ENCODE peak calls at places on chromosomes 11 and 22, in ten cellular contexts. M is stomach, Z is esophagus muscularis mucosa, V is RWPE1, L is fibroblast of mammary gland, B is cardiac fibroblast, C is omental fat pad, R is HFFc6, G is PC-9, D is HFF-Myc. F is an unnamed sample.

GRCh38 chr11:124898711-124899110 is 1.0 kb upstream of the ROBO4 start:
- DNase-seq in M (no peak), Z (no peak), V (peak), L (peak), B (peak), C (no peak), R (no peak), G (no peak), D (peak), F (peak)

GRCh38 chr22:47034076-47034808 is 271.8 kb downstream of the TBC1D22A start:
- DNase-seq in M (no peak), Z (no peak), V (no peak), L (no peak), B (no peak), C (no peak), R (no peak), G (no peak), D (no peak), F (no peak)

GRCh38 chr11:65370659-65371049 is 11.8 kb downstream of the SLC25A45 start:
- DNase-seq in M (no peak), Z (no peak), V (no peak), L (no peak), B (no peak), C (no peak), R (no peak), G (no peak), D (no peak), F (no peak)

GRCh38 chr11:65663634-65664200 is 1.0 kb upstream of the RELA start:
- DNase-seq in M (peak), Z (no peak), V (peak), L (peak), B (peak), C (no peak), R (no peak), G (no peak), D (no peak), F (peak)

GRCh38 chr11:70090989-70091388 is 12.9 kb downstream of the ANO1 start:
- DNase-seq in M (no peak), Z (no peak), V (no peak), L (no peak), B (no peak), C (no peak), R (no peak), G (no peak), D (no peak), F (no peak)

GRCh38 chr11:62755086-62755615 is 1.2 kb upstream of the ZBTB3 start:
- DNase-seq in M (no peak), Z (no peak), V (no peak), L (no peak), B (no peak), C (no peak), R (no peak), G (no peak), D (no peak), F (no peak)

GRCh38 chr11:111663820-111664219 is 61.6 kb downstream of the SIK2 start:
- DNase-seq in M (peak), Z (no peak), V (no peak), L (peak), B (peak), C (no peak), R (no peak), G (no peak), D (no peak), F (no peak)

GRCh38 chr22:49960967-49961600 is 512 bp downstream of the PIM3 start:
- DNase-seq in M (peak), Z (no peak), V (no peak), L (no peak), B (peak), C (peak), R (no peak), G (peak), D (no peak), F (no peak)

GRCh38 chr11:81725691-81726090 is 1008.0 kb downstream of the FAM181B start:
- DNase-seq in M (no peak), Z (no peak), V (no peak), L (peak), B (peak), C (no peak), R (no peak), G (no peak), D (no peak), F (no peak)

GRCh38 chr11:120853435-120853834 is 170.5 kb upstream of the TBCEL start:
- DNase-seq in M (no peak), Z (no peak), V (no peak), L (no peak), B (no peak), C (no peak), R (no peak), G (no peak), D (no peak), F (no peak)

DNA sequence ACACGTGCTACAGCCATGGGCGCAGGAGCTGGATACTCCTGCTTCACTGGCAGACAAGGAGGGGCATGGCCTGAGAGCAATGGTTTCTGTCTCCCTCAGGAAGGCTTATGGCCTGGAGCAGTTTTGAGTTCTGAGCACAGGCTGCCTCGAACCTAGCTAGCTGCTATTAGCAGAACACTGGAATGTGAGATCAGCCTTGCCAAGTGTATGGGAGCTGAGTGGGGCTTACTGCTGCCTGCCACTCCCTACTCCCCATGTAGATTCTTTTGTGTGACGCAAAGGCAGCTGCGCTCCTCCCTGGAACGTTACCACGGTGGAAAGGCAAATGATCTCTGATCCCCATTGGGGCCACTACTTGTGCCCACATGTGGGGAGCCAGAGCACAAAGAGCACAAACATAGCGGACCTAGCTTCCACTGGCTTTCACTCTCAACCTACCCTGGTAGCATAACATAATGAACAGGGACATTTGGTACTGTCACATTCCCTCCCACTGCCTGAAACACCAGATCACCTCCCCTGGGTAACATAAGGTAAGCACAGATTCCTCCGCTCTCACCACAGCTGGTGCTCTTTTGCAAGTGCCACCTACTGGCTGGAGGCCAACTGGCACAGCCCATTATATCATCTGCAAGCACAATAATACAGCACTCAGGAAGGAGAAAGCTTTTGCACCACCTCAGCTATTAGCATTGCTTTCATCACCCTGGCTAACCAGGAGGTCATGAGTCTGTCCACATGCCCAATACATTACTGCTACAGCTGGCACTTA is 84.6 kb upstream of the GUCY1A2 start:
- DNase-seq in M (no peak), Z (no peak), V (no peak), L (no peak), B (no peak), C (no peak), R (no peak), G (no peak), D (no peak), F (no peak)
- TF ChIP-seq CTCF in M (no peak), Z (no peak), V (no peak), L (no peak), B (no peak), C (no peak), R (no peak), G (no peak), D (no peak), F (no peak)

GRCh38 chr11:95835351-95835750 is 45.1 kb downstream of the CEP57 start:
- DNase-seq in M (no peak), Z (no peak), V (no peak), L (peak), B (peak), C (no peak), R (no peak), G (no peak), D (no peak), F (no peak)

GRCh38 chr11:95833378-95833777 is 43.1 kb downstream of the CEP57 start:
- DNase-seq in M (no peak), Z (no peak), V (no peak), L (no peak), B (no peak), C (no peak), R (no peak), G (no peak), D (no peak), F (no peak)

GRCh38 chr11:95829580-95830259 is 39.4 kb downstream of the CEP57 start:
- DNase-seq in M (no peak), Z (no peak), V (no peak), L (peak), B (peak), C (no peak), R (peak), G (no peak), D (no peak), F (no peak)

GRCh38 chr11:95831198-95831883 is 41.0 kb downstream of the CEP57 start:
- DNase-seq in M (no peak), Z (no peak), V (peak), L (peak), B (peak), C (no peak), R (peak), G (peak), D (peak), F (no peak)

DNA sequence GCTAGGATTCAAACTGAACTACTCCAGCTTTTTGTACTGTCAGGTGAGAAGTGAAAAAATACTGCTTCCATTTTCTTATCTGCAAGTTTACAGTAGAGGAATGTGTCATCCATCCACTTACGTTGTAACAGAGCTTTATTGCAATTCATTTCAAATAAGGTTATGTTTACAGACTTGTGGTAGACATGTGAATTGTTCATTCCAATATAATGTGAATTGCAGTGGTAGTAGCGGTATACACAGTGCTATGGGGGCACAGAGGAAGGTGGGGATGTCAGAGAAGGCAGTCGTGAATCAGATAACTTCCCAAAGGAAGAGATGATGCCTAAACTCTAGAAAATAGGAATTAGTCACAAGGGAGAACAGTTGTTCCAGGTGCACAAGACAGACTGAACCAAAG is 42.5 kb downstream of the CEP57 start:
- DNase-seq in M (no peak), Z (no peak), V (no peak), L (peak), B (peak), C (no peak), R (peak), G (no peak), D (no peak), F (no peak)
- TF ChIP-seq CTCF in M (no peak), Z (no peak), V (no peak), L (no peak), B (no peak), C (no peak), R (peak), G (no peak), D (no peak), F (no peak)

GRCh38 chr11:11786234-11786633 is 55.5 kb upstream of the USP47 start:
- DNase-seq in M (no peak), Z (peak), V (no peak), L (no peak), B (peak), C (no peak), R (no peak), G (no peak), D (no peak), F (no peak)

GRCh38 chr11:11787305-11788066 is 54.3 kb upstream of the USP47 start:
- DNase-seq in M (peak), Z (peak), V (peak), L (peak), B (peak), C (peak), R (peak), G (peak), D (peak), F (peak)

GRCh38 chr11:11786771-11787170 is 55.0 kb upstream of the USP47 start:
- DNase-seq in M (no peak), Z (peak), V (peak), L (peak), B (peak), C (no peak), R (peak), G (no peak), D (no peak), F (peak)

GRCh38 chr11:11789735-11790369 is 51.9 kb upstream of the USP47 start:
- DNase-seq in M (no peak), Z (peak), V (peak), L (peak), B (peak), C (no peak), R (peak), G (no peak), D (no peak), F (peak)

DNA sequence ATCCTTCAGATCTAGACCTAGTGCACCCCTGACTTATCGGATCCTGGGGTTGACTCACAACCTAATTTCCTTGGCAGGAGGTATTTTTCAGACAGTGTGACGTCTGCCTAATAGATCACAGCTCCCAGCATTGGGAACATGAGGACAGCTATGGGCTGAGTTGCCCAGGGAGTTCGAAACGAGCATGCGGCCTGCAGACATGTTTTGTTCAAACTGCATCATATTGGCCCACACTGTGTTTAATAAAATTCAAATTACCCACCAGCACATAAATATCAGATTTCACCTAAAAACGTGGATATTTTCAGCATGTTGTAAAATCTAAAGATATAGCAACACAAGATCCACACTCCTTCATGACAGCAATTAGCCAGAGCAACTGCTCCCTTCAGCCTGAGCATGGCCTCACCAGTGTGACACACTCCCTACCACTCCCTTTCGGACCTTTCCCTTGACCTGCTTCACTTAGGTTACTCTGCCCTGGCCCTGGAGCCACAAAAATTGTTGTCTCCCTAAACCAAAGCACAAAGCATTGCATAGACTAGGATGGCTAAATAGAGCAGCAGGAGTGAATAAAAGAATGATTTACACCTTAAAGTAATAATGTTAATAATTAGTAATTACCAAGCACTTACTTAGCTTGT is 53.6 kb upstream of the USP47 start:
- DNase-seq in M (no peak), Z (peak), V (no peak), L (no peak), B (no peak), C (no peak), R (no peak), G (no peak), D (no peak), F (no peak)
- TF ChIP-seq CTCF in M (no peak), Z (no peak), V (peak), L (no peak), B (no peak), C (no peak), R (peak), G (no peak), D (no peak), F (peak)

DNA sequence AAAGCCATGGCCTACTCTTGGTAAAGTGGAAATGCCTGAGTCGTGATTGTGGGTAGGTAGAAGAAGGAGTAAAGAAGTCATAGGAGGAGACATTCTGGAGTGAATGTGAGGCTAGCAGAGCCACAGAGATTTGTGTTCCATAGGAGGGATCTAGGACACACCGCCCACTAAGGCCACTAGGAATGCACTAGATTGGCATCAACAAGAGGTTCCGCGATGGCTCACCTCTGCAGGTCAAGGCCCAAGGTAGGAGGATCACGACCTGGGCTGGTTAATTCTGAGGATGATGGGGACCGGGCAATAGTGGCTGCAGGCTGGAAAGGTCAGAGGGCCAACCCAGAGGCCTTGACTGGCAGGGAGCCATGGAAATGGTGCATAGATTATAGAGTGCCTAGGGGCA is 48.8 kb upstream of the OPCML start:
- DNase-seq in M (no peak), Z (peak), V (no peak), L (no peak), B (no peak), C (no peak), R (no peak), G (no peak), D (no peak), F (no peak)
- TF ChIP-seq CTCF in M (no peak), Z (no peak), V (no peak), L (no peak), B (no peak), C (no peak), R (no peak), G (no peak), D (no peak), F (no peak)

GRCh38 chr11:17471501-17471900 is 5.1 kb downstream of the ABCC8 start:
- DNase-seq in M (no peak), Z (no peak), V (no peak), L (no peak), B (no peak), C (no peak), R (no peak), G (no peak), D (no peak), F (no peak)

GRCh38 chr11:17475666-17476316 is 854 bp downstream of the ABCC8 start:
- DNase-seq in M (no peak), Z (no peak), V (no peak), L (no peak), B (no peak), C (no peak), R (no peak), G (no peak), D (no peak), F (peak)

GRCh38 chr11:17469998-17470397 is 6.6 kb downstream of the ABCC8 start:
- DNase-seq in M (no peak), Z (no peak), V (no peak), L (no peak), B (no peak), C (no peak), R (no peak), G (no peak), D (no peak), F (no peak)

GRCh38 chr11:17472467-17472866 is 4.2 kb downstream of the ABCC8 start:
- DNase-seq in M (no peak), Z (no peak), V (no peak), L (no peak), B (no peak), C (no peak), R (no peak), G (no peak), D (no peak), F (no peak)

GRCh38 chr11:17473071-17473744 is 3.4 kb downstream of the ABCC8 start:
- DNase-seq in M (no peak), Z (no peak), V (no peak), L (no peak), B (peak), C (no peak), R (peak), G (no peak), D (no peak), F (peak)
- TF ChIP-seq CTCF in M (no peak), Z (no peak), V (no peak), L (no peak), B (peak), C (no peak), R (peak), G (peak), D (peak), F (no peak)

GRCh38 chr11:17351171-17351509 is 460 bp upstream of the NCR3LG1 start:
- DNase-seq in M (no peak), Z (no peak), V (no peak), L (no peak), B (no peak), C (no peak), R (no peak), G (no peak), D (no peak), F (no peak)
- TF ChIP-seq CTCF in M (no peak), Z (peak), V (peak), L (peak), B (peak), C (no peak), R (peak), G (peak), D (peak), F (peak)

GRCh38 chr11:61121917-61122316 is 19.6 kb downstream of the CD5 start:
- DNase-seq in M (no peak), Z (no peak), V (no peak), L (no peak), B (no peak), C (no peak), R (no peak), G (peak), D (no peak), F (no peak)
- TF ChIP-seq CTCF in M (no peak), Z (no peak), V (no peak), L (no peak), B (no peak), C (no peak), R (no peak), G (no peak), D (no peak), F (no peak)

GRCh38 chr11:57566035-57566504 is 1.4 kb downstream of the UBE2L6 start:
- DNase-seq in M (peak), Z (no peak), V (peak), L (peak), B (peak), C (no peak), R (peak), G (no peak), D (no peak), F (no peak)

GRCh38 chr11:57566564-57567209 is 785 bp downstream of the UBE2L6 start:
- DNase-seq in M (no peak), Z (no peak), V (no peak), L (peak), B (peak), C (no peak), R (peak), G (no peak), D (no peak), F (no peak)

GRCh38 chr11:57567512-57568329 is at the start of gene UBE2L6:
- DNase-seq in M (peak), Z (no peak), V (peak), L (peak), B (no peak), C (no peak), R (peak), G (no peak), D (no peak), F (peak)

GRCh38 chr11:57567210-57567511 is 311 bp downstream of the UBE2L6 start:
- DNase-seq in M (no peak), Z (no peak), V (peak), L (no peak), B (peak), C (no peak), R (no peak), G (no peak), D (no peak), F (no peak)

DNA sequence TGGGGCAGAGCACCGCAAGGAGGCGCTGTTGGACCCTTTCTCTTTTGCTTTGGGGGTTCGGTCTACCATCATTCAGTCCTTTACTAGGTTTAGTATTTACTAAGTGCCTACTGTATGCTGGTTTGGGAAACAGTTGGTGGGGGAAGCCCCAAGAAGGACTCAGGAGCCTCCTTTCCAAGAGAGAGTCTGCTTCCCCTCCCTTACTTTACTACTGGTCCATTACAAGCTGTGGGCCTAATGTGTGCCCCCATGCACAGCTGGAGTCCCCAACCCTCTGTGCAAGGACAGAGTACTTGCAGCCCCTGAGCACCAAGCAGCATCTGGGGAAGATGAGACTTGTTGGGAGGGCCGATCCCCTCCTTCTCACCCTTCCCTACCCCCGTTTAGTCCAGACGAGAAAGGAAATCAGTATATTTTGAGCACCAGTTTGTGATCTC is 876 bp upstream of the UBE2L6 start:
- DNase-seq in M (no peak), Z (peak), V (no peak), L (peak), B (peak), C (peak), R (peak), G (peak), D (peak), F (no peak)
- TF ChIP-seq CTCF in M (no peak), Z (no peak), V (peak), L (peak), B (peak), C (no peak), R (peak), G (peak), D (peak), F (peak)